ENCODE peak calls at places on chromosomes 7 and 10, in ten cellular contexts. H, O, X, C, V, Z, B, A, F and P are unnamed samples.

GRCh38 chr7:128161466-128162125 is 79.5 kb upstream of the LEP start:
- DNase-seq in H (no peak), O (no peak), X (no peak), C (no peak), V (no peak), Z (no peak), B (no peak), A (no peak), F (no peak), P (no peak)

GRCh38 chr10:4280481-4281206 is 495.6 kb upstream of the KLF6 start:
- DNase-seq in H (no peak), O (peak; percentile 77), X (no peak), C (no peak), V (no peak), Z (no peak), B (no peak), A (no peak), F (no peak), P (no peak)

GRCh38 chr10:124091646-124092269 is 1.6 kb downstream of the CHST15 start:
- DNase-seq in H (no peak), O (no peak), X (no peak), C (no peak), V (no peak), Z (peak; percentile 14), B (no peak), A (no peak), F (peak; percentile 44), P (no peak)

GRCh38 chr10:22945934-22946673 is 18.3 kb downstream of the ARMC3 start:
- DNase-seq in H (no peak), O (no peak), X (no peak), C (no peak), V (no peak), Z (no peak), B (no peak), A (no peak), F (no peak), P (no peak)

GRCh38 chr10:119302591-119303253 is 95.4 kb downstream of the GRK5 start:
- DNase-seq in H (no peak), O (no peak), X (no peak), C (no peak), V (no peak), Z (no peak), B (no peak), A (no peak), F (no peak), P (no peak)

GRCh38 chr7:38492010-38492409 is 139.2 kb downstream of the AMPH start:
- DNase-seq in H (no peak), O (no peak), X (no peak), C (no peak), V (no peak), Z (no peak), B (no peak), A (no peak), F (no peak), P (no peak)

GRCh38 chr7:116138202-116138801 is 72.0 kb upstream of the TES start:
- DNase-seq in H (no peak), O (peak; percentile 77), X (no peak), C (no peak), V (no peak), Z (peak; percentile 82), B (peak; percentile 10), A (no peak), F (peak; percentile 38), P (no peak)

GRCh38 chr7:130865408-130866236 is 131.6 kb upstream of the KLF14 start:
- DNase-seq in H (no peak), O (no peak), X (no peak), C (no peak), V (no peak), Z (peak; percentile 59), B (no peak), A (no peak), F (no peak), P (no peak)

GRCh38 chr7:22688034-22688433 is 39.0 kb upstream of the IL6 start:
- DNase-seq in H (no peak), O (no peak), X (no peak), C (no peak), V (no peak), Z (no peak), B (no peak), A (no peak), F (no peak), P (no peak)

GRCh38 chr10:74888947-74889661 is 62.7 kb downstream of the KAT6B start:
- DNase-seq in H (no peak), O (peak; percentile 10), X (no peak), C (no peak), V (no peak), Z (no peak), B (no peak), A (no peak), F (no peak), P (no peak)

GRCh38 chr10:15363031-15363430 is 8.1 kb downstream of the FAM171A1 start:
- DNase-seq in H (no peak), O (peak; percentile 30), X (no peak), C (no peak), V (no peak), Z (no peak), B (no peak), A (no peak), F (no peak), P (no peak)

GRCh38 chr7:2269468-2270460 is 27.7 kb downstream of the NUDT1 start:
- DNase-seq in H (no peak), O (no peak), X (no peak), C (no peak), V (no peak), Z (no peak), B (no peak), A (no peak), F (no peak), P (no peak)

GRCh38 chr10:63885159-63885558 is 364.0 kb downstream of the REEP3 start:
- DNase-seq in H (no peak), O (no peak), X (no peak), C (no peak), V (no peak), Z (no peak), B (no peak), A (no peak), F (no peak), P (no peak)

GRCh38 chr7:127322832-127323231 is 69.7 kb downstream of the ZNF800 start:
- DNase-seq in H (no peak), O (no peak), X (no peak), C (no peak), V (no peak), Z (no peak), B (no peak), A (no peak), F (no peak), P (no peak)

GRCh38 chr7:24978837-24979469 is 1.0 kb downstream of the OSBPL3 start:
- DNase-seq in H (no peak), O (peak; percentile 32), X (no peak), C (no peak), V (no peak), Z (peak; percentile 31), B (no peak), A (no peak), F (no peak), P (no peak)

GRCh38 chr7:95002726-95003125 is 95.3 kb downstream of the PPP1R9A start:
- DNase-seq in H (no peak), O (no peak), X (no peak), C (no peak), V (no peak), Z (peak; percentile 10), B (no peak), A (no peak), F (no peak), P (no peak)

GRCh38 chr7:83532229-83532628 is 116.7 kb downstream of the SEMA3E start:
- DNase-seq in H (no peak), O (no peak), X (no peak), C (no peak), V (no peak), Z (peak; percentile 11), B (no peak), A (no peak), F (no peak), P (no peak)

GRCh38 chr10:52187521-52188258 is 126.4 kb upstream of the DKK1 start:
- DNase-seq in H (no peak), O (no peak), X (no peak), C (no peak), V (no peak), Z (no peak), B (no peak), A (no peak), F (no peak), P (no peak)

GRCh38 chr10:77560471-77560870 is 77.1 kb downstream of the KCNMA1 start:
- DNase-seq in H (no peak), O (no peak), X (no peak), C (no peak), V (no peak), Z (no peak), B (no peak), A (no peak), F (no peak), P (no peak)

GRCh38 chr7:42831051-42831952 is 80.6 kb downstream of the C7orf25 start:
- DNase-seq in H (no peak), O (peak; percentile 25), X (no peak), C (no peak), V (no peak), Z (peak; percentile 27), B (no peak), A (peak; percentile 38), F (no peak), P (no peak)

GRCh38 chr7:2660359-2661095 is 27.5 kb upstream of the AMZ1 start:
- DNase-seq in H (no peak), O (no peak), X (no peak), C (no peak), V (no peak), Z (no peak), B (no peak), A (no peak), F (no peak), P (no peak)

GRCh38 chr7:20199015-20199737 is 18.0 kb downstream of the MACC1 start:
- DNase-seq in H (no peak), O (peak; percentile 71), X (no peak), C (peak; percentile 95), V (no peak), Z (peak; percentile 71), B (no peak), A (no peak), F (peak; percentile 22), P (no peak)

GRCh38 chr10:116246263-116246662 is 26.7 kb downstream of the GFRA1 start:
- DNase-seq in H (no peak), O (no peak), X (no peak), C (no peak), V (no peak), Z (no peak), B (no peak), A (no peak), F (no peak), P (no peak)